ENCODE peak calls at places on chromosomes 6 and 20, in ten cellular contexts. W is SK-N-SH, F is MM.1S, J is fibroblast of lung, N is OCI-LY7, O is GM23248, G is mammary epithelial cell, X is neural progenitor cell, S is K562, A is H9. R is an unnamed sample. For H3K79me2, the result is how much of the 10 kb centered on the place peaks cover.

GRCh38 chr6:138944412-138944811 is 43.6 kb downstream of the REPS1 start:
- DNase-seq in W (no peak), F (no peak), J (peak), N (no peak), O (peak), G (peak), X (no peak), S (no peak), A (no peak), R (no peak)

GRCh38 chr6:7156666-7157278 is 49.0 kb downstream of the RREB1 start:
- DNase-seq in W (no peak), F (no peak), J (peak), N (no peak), O (peak), G (no peak), X (no peak), S (no peak), A (no peak), R (no peak)

GRCh38 chr6:24205020-24205492 is 79.0 kb downstream of the NRSN1 start:
- DNase-seq in W (peak), F (peak), J (peak), N (peak), O (peak), G (peak), X (peak), S (peak), A (no peak), R (peak)

GRCh38 chr6:27753668-27754407 is 158.4 kb downstream of the OR2B2 start:
- DNase-seq in W (peak), F (peak), J (peak), N (peak), O (peak), G (peak), X (peak), S (peak), A (peak), R (peak)

GRCh38 chr6:62285612-62286469 is at the start of gene KHDRBS2:
- DNase-seq in W (peak), F (peak), J (no peak), N (peak), O (peak), G (peak), X (peak), S (no peak), A (peak), R (peak)

GRCh38 chr6:53499094-53499493 is 45.8 kb downstream of the GCLC start:
- DNase-seq in W (no peak), F (no peak), J (no peak), N (no peak), O (no peak), G (no peak), X (no peak), S (no peak), A (no peak), R (no peak)

GRCh38 chr20:17570347-17571152 is 675 bp downstream of the DSTN start:
- DNase-seq in W (peak), F (peak), J (peak), N (peak), O (peak), G (peak), X (peak), S (peak), A (peak), R (peak)

GRCh38 chr6:28543671-28544131 is 18.0 kb downstream of the GPX5 start:
- DNase-seq in W (peak), F (no peak), J (peak), N (no peak), O (peak), G (no peak), X (peak), S (no peak), A (peak), R (peak)

GRCh38 chr20:36573103-36573797 is at the start of gene TGIF2:
- DNase-seq in W (peak), F (peak), J (peak), N (peak), O (peak), G (peak), X (peak), S (peak), A (peak), R (peak)

GRCh38 chr6:33633084-33633461 is 12.0 kb downstream of the ITPR3 start:
- DNase-seq in W (no peak), F (no peak), J (no peak), N (no peak), O (no peak), G (no peak), X (no peak), S (no peak), A (no peak), R (no peak)

GRCh38 chr6:137233561-137234504 is 14.6 kb upstream of the IFNGR1 start:
- DNase-seq in W (no peak), F (no peak), J (peak), N (no peak), O (peak), G (peak), X (no peak), S (no peak), A (no peak), R (no peak)

GRCh38 chr20:10307359-10307735 is 88.7 kb downstream of the SNAP25 start:
- DNase-seq in W (no peak), F (no peak), J (no peak), N (no peak), O (peak), G (no peak), X (no peak), S (no peak), A (no peak), R (no peak)

GRCh38 chr6:30103630-30104179 is 9.2 kb downstream of the TRIM31 start:
- DNase-seq in W (no peak), F (no peak), J (no peak), N (no peak), O (no peak), G (no peak), X (no peak), S (no peak), A (no peak), R (no peak)

GRCh38 chr6:78502386-78502887 is 364.9 kb upstream of the IRAK1BP1 start:
- DNase-seq in W (no peak), F (no peak), J (no peak), N (no peak), O (no peak), G (no peak), X (peak), S (no peak), A (no peak), R (no peak)

GRCh38 chr6:160685762-160686450 is 16.1 kb upstream of the PLG start:
- DNase-seq in W (no peak), F (no peak), J (no peak), N (no peak), O (no peak), G (no peak), X (no peak), S (no peak), A (no peak), R (no peak)

DNA sequence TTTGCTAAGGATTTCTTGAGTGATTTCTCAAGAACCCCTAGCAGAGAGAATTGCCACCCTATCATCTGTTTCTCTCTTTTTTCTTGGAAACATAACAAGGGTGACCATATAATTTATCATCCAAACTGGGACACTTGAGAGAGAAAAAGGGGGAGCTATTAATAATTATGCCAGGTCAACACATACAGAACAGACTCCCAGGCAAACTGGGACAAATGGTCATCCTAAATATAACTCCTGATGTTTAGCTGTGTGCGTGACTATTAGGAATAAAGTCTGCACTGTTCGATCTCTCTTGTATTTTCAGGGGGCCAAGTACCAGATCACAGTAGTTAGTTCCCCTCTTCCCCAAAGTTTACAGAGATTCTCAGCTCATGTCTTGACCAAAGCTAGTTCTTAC is 11.7 kb upstream of the HS3ST5 start:
- DNase-seq in W (no peak), F (no peak), J (no peak), N (no peak), O (no peak), G (no peak), X (no peak), S (no peak), A (no peak), R (no peak)
- H2AFZ ChIP-seq in W (no peak), F (no peak), J (no peak), N (no peak), O (no peak), G (no peak), X (no peak), S (no peak), A (no peak), R (no peak)

GRCh38 chr20:32111287-32111686 is 1.8 kb downstream of the TM9SF4 start:
- DNase-seq in W (no peak), F (no peak), J (no peak), N (no peak), O (no peak), G (no peak), X (no peak), S (no peak), A (no peak), R (no peak)

GRCh38 chr20:32109392-32110172 is at the start of gene TM9SF4:
- DNase-seq in W (peak), F (peak), J (peak), N (peak), O (peak), G (peak), X (peak), S (peak), A (peak), R (peak)

GRCh38 chr20:32110727-32111126 is 1.2 kb downstream of the TM9SF4 start:
- DNase-seq in W (no peak), F (no peak), J (no peak), N (no peak), O (no peak), G (no peak), X (no peak), S (no peak), A (no peak), R (no peak)

GRCh38 chr20:32108814-32109391 is 611 bp upstream of the TM9SF4 start:
- DNase-seq in W (no peak), F (no peak), J (no peak), N (no peak), O (no peak), G (no peak), X (no peak), S (no peak), A (no peak), R (no peak)

DNA sequence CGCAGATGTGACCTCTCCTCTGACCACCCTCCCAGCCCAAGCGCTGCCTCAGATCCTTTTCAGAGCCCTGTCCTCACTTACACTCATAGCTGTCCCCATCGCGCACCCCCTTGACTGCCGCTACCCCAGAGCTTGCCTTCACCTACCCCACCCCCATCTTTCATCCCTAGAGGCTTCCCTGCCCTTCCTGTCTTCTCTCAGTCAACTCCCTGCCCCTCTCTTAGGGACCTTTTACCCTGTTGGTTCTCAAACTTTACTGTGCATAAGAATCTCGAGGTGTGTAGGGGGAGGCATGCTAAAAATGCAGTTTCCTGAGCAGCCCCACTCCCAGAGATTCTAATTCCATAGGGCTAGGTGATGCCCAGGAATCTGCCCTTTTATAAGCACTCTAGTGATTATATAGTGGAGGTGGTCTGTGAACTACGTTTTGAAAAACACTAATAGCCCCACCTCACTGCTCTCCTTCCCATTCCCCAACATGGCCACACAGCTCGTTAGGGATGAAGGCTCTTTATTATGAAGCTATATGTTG is 725 bp downstream of the TM9SF4 start:
- DNase-seq in W (no peak), F (no peak), J (no peak), N (no peak), O (no peak), G (no peak), X (no peak), S (no peak), A (no peak), R (no peak)
- H3K79me2 ChIP-seq in W (half or more), F (half or more), J (half or more), N (half or more), O (half or more), G (half or more), X (half or more), S (half or more), A (under half), R (half or more)

DNA sequence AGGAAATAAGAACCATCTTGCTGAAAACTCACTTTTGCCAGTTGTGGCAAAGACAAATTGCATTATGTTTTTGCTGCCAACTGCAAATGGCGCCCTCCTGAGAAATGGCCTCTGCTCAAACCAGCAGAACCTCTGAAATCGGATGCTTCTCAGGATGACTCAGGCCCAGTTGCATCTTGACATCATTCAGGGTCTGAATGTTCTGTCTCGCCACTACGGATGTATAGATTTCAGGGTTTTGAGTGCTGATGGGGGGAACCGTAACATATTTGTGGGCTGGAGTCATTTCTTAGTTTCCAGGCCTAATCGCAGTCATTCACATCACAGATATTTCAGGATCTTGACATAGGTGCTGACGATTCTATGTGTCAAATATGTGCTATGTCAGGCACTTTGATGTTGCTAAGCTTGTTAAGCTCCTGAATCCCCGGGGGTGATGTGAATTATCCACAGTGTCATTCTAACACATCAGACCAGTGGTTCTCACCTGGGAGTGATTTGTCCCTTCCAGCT is 207.1 kb downstream of the NFATC2 start:
- DNase-seq in W (no peak), F (no peak), J (peak), N (no peak), O (peak), G (peak), X (no peak), S (no peak), A (no peak), R (peak)
- H2AFZ ChIP-seq in W (no peak), F (no peak), J (no peak), N (no peak), O (no peak), G (no peak), X (no peak), S (peak), A (no peak), R (no peak)

DNA sequence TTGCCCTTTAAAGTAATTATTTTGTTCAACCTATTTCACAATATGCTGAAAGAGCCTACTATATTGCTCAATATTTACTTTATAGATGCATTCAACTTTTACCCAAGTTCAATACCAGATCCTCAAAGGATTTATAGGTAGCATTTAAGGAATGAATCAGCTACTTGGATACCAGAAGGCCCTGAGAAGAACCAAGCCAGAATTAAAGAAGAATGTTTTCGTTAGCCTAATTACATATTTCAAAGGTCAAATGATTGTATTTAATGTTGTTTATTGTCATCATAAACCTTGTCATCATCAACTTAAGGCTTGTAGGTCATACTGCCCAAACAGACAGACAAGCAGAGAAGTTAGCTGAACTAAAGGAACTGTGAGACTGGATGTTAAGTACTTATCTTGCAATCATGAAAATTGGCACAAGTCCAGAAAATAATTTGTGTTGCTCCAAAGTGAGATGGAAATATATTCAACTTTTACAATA is 636.7 kb downstream of the RFPL4B start:
- DNase-seq in W (no peak), F (no peak), J (peak), N (no peak), O (peak), G (peak), X (no peak), S (no peak), A (no peak), R (no peak)
- H3K79me2 ChIP-seq in W (under half), F (under half), J (under half), N (under half), O (under half), G (under half), X (under half), S (under half), A (under half), R (under half)

DNA sequence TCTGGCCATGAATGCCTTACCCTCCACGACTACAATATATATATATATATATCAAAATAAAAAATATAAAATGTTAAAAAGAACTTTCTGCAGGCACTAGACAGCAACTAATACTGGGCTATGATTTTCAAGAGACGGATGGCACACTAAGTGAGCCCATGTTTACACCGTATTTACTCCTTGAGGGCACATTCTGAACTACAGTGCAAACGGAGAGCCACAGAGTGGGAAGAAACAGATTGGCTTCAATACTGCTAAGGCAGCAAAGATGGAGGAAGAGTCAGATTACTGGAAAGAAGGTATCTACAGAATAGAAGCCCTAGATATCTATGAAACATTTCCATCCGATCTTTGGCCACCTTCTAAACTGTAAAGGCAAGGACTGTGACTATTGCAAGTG is 330.3 kb downstream of the HTR1B start:
- DNase-seq in W (no peak), F (no peak), J (no peak), N (no peak), O (no peak), G (no peak), X (peak), S (no peak), A (no peak), R (no peak)
- H2AFZ ChIP-seq in W (no peak), F (no peak), J (no peak), N (no peak), O (no peak), G (peak), X (no peak), S (no peak), A (no peak), R (no peak)

GRCh38 chr6:119318176-119318575 is 31.4 kb downstream of the MAN1A1 start:
- DNase-seq in W (no peak), F (no peak), J (no peak), N (no peak), O (no peak), G (no peak), X (no peak), S (no peak), A (no peak), R (no peak)
- H3K79me2 ChIP-seq in W (under half), F (half or more), J (under half), N (half or more), O (under half), G (under half), X (under half), S (half or more), A (under half), R (under half)

GRCh38 chr20:12941025-12941424 is 67.7 kb upstream of the SPTLC3 start:
- DNase-seq in W (no peak), F (no peak), J (peak), N (no peak), O (no peak), G (peak), X (no peak), S (no peak), A (no peak), R (no peak)

GRCh38 chr20:12936020-12936419 is 72.8 kb upstream of the SPTLC3 start:
- DNase-seq in W (no peak), F (no peak), J (no peak), N (no peak), O (no peak), G (no peak), X (no peak), S (no peak), A (peak), R (peak)

GRCh38 chr20:12942123-12942522 is 66.6 kb upstream of the SPTLC3 start:
- DNase-seq in W (no peak), F (no peak), J (no peak), N (no peak), O (no peak), G (no peak), X (no peak), S (no peak), A (no peak), R (no peak)

DNA sequence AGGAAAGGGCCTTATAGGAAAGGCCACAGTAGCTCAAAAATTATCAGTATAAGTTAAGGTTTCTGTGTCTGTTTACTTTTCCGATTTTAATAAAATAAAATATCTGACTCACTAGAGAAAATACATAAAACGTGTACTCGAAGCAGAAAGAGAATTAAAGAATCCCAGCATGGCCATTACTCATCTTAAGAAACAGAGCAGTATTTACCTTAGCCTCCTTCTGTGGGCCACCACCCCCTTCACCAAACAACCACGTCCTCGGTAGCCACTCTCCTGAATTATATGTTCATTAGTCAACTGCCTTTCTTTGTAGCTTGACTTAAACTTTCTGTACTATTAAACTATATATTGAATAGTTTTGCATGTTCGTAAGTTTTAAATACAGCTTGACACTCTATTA is 72.2 kb upstream of the SPTLC3 start:
- DNase-seq in W (no peak), F (no peak), J (no peak), N (no peak), O (no peak), G (no peak), X (no peak), S (no peak), A (no peak), R (no peak)
- H2AFZ ChIP-seq in W (no peak), F (no peak), J (no peak), N (no peak), O (no peak), G (no peak), X (no peak), S (no peak), A (no peak), R (no peak)

R was measured in Karpas-422.